ENCODE peak calls at places on chromosomes 16 and 17, in six cellular contexts. E, P, Z, Q, H and R are unnamed samples.

GRCh38 chr16:78673884-78674283 is 574.4 kb downstream of the WWOX start:
- DNase-seq in Z (no peak), E (no peak), H (no peak), P (no peak), Q (no peak), R (no peak)

GRCh38 chr16:48810436-48810802 is 200.4 kb upstream of the N4BP1 start:
- DNase-seq in Z (no peak), Q (no peak), P (no peak), E (no peak), H (no peak), R (no peak)

GRCh38 chr17:14813649-14814048 is 451.5 kb downstream of the PMP22 start:
- DNase-seq in H (no peak), Z (peak; percentile 77), Q (no peak), E (no peak), P (no peak), R (peak; percentile 15)

GRCh38 chr16:10835281-10835931 is 16.8 kb upstream of the TVP23A start:
- DNase-seq in Q (no peak), Z (no peak), E (no peak), P (peak; percentile 53), H (no peak), R (peak; percentile 56)

GRCh38 chr17:28521296-28522085 is 15.3 kb downstream of the FOXN1 start:
- DNase-seq in H (no peak), P (no peak), Z (peak; percentile 43), Q (no peak), E (no peak), R (no peak)

GRCh38 chr16:48385272-48385953 is at the start of gene SIAH1:
- DNase-seq in P (peak; percentile 94), E (peak; percentile 87), H (peak; percentile 77), Q (peak; percentile 92), Z (peak; percentile 87), R (peak; percentile 98)

GRCh38 chr17:17681187-17681743 is at the start of gene RAI1:
- DNase-seq in H (peak; percentile 44), Z (peak; percentile 54), P (peak; percentile 86), E (peak; percentile 63), Q (peak; percentile 76), R (peak; percentile 92)

GRCh38 chr16:69397821-69398521 is 12.2 kb upstream of the TERF2 start:
- DNase-seq in H (peak; percentile 57), P (no peak), Q (no peak), E (no peak), Z (peak; percentile 53), R (no peak)

GRCh38 chr17:81685108-81685507 is 1.3 kb downstream of the HGS start:
- DNase-seq in H (no peak), P (no peak), Q (no peak), Z (no peak), E (peak; percentile 21), R (no peak)

GRCh38 chr17:38724337-38724988 is 5.7 kb upstream of the CISD3 start:
- DNase-seq in P (no peak), E (no peak), Q (no peak), Z (no peak), H (no peak), R (no peak)

GRCh38 chr16:53754938-53755910 is 51.3 kb downstream of the FTO start:
- DNase-seq in Q (no peak), H (no peak), P (no peak), Z (no peak), E (no peak), R (no peak)

GRCh38 chr17:7370853-7371252 is 10.0 kb upstream of the TNK1 start:
- DNase-seq in Z (no peak), Q (no peak), H (no peak), P (no peak), E (no peak), R (no peak)

GRCh38 chr17:60361889-60362288 is 30.0 kb downstream of the USP32 start:
- DNase-seq in E (no peak), P (no peak), Q (no peak), H (no peak), Z (no peak), R (no peak)

GRCh38 chr17:37025847-37026533 is 77.2 kb downstream of the AATF start:
- DNase-seq in P (peak; percentile 56), Q (no peak), H (no peak), E (no peak), Z (no peak), R (peak; percentile 50)

GRCh38 chr16:48536600-48537200 is 73.3 kb downstream of the N4BP1 start:
- DNase-seq in Q (no peak), E (no peak), H (no peak), P (peak; percentile 20), Z (no peak), R (no peak)

GRCh38 chr17:28741358-28742349 is 2.2 kb upstream of the TRAF4 start:
- DNase-seq in H (no peak), Q (no peak), E (no peak), Z (no peak), P (peak; percentile 55), R (peak; percentile 66)

GRCh38 chr16:72921106-72921505 is 126.8 kb downstream of the ZFHX3 start:
- DNase-seq in H (no peak), Z (no peak), Q (no peak), P (no peak), E (no peak), R (no peak)

GRCh38 chr16:23416816-23417215 is 36.2 kb downstream of the COG7 start:
- DNase-seq in P (no peak), H (no peak), Q (no peak), E (no peak), Z (no peak), R (no peak)

GRCh38 chr16:58392215-58393137 is at the start of gene GINS3:
- DNase-seq in E (peak; percentile 81), P (peak; percentile 92), Q (peak; percentile 61), H (peak; percentile 85), Z (peak; percentile 88), R (peak; percentile 93)

GRCh38 chr17:79077587-79077986 is 3.0 kb downstream of the ENGASE start:
- DNase-seq in Q (no peak), Z (no peak), P (no peak), H (no peak), E (no peak), R (peak; percentile 12)

GRCh38 chr17:81235822-81236740 is 2.8 kb downstream of the TEPSIN start:
- DNase-seq in E (no peak), H (no peak), P (no peak), Q (no peak), Z (no peak), R (no peak)

GRCh38 chr17:15463363-15463762 is 4.1 kb downstream of the CDRT4 start:
- DNase-seq in E (no peak), Q (no peak), Z (peak; percentile 25), P (no peak), H (peak; percentile 37), R (no peak)

GRCh38 chr16:3698941-3699340 is 18.4 kb downstream of the TRAP1 start:
- DNase-seq in Q (no peak), P (no peak), H (no peak), E (no peak), Z (no peak), R (no peak)

GRCh38 chr17:40530531-40530987 is 29.1 kb upstream of the TNS4 start:
- DNase-seq in E (no peak), P (no peak), H (no peak), Q (no peak), Z (peak; percentile 8), R (no peak)

GRCh38 chr17:8133398-8133797 is 9.5 kb upstream of the HES7 start:
- DNase-seq in H (no peak), Q (no peak), E (no peak), Z (peak; percentile 64), P (no peak), R (no peak)

GRCh38 chr16:25256821-25257503 is 683 bp downstream of the ZKSCAN2 start:
- DNase-seq in Q (peak; percentile 13), E (no peak), H (no peak), P (no peak), Z (peak; percentile 31), R (peak; percentile 26)

GRCh38 chr17:82444941-82445521 is 5.5 kb downstream of the CYBC1 start:
- DNase-seq in P (no peak), Q (no peak), H (no peak), E (no peak), Z (no peak), R (no peak)

GRCh38 chr16:3864562-3864961 is 16.0 kb downstream of the CREBBP start:
- DNase-seq in P (no peak), E (no peak), Q (no peak), H (no peak), Z (no peak), R (no peak)

GRCh38 chr17:5472511-5472910 is 3.7 kb upstream of the DHX33 start:
- DNase-seq in H (no peak), Z (no peak), P (no peak), Q (no peak), E (no peak), R (no peak)

GRCh38 chr16:19776565-19776964 is 58.5 kb downstream of the IQCK start:
- DNase-seq in Z (no peak), E (no peak), Q (no peak), H (peak; percentile 2), P (no peak), R (no peak)

GRCh38 chr17:33225509-33225908 is 67.6 kb downstream of the ASIC2 start:
- DNase-seq in P (no peak), H (no peak), Q (no peak), Z (no peak), E (no peak), R (no peak)

DNA sequence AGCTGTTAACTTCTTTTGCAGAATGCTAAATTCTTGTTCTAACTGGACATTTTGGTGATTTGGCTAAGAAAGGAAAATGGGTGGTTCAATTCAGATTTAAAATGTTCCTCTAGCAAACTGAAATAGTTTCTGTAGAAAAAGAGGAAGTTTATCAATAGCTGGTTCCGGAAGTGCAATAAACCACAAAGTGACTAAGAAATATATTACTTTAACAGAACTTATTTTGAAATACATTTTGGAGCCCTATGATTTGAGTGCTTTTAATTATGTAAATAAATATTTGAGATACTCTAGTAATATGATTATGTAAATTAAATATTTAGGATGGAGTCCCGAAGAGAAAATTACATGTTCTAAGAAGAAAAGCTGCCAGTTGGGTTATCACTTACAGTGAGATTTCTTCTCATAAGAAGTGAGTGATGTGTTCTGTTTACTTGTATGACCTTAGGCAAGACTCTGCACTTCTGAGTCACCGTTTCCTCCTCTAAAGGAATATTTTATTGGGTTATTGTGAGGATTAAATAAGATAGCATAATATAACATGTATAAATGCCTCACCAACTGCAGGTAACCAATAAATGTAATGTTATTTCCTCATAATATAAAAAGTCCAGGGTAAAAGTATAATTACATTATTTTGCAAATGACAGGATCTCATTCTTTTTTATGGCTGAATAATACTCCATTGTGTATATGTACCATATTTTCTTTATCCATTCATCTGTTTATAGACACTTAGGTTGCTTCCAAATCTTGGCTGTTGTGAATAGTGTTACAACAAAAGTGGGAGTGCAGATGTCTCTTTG is at the start of gene EVI2B:
- DNase-seq in H (no peak), P (peak; percentile 31), Q (no peak), E (no peak), Z (no peak), R (peak; percentile 27)
- TF ChIP-seq CTCF in H (no peak), P (no peak), Q (no peak), E (no peak), Z (no peak), R (no peak)

GRCh38 chr16:88445583-88445960 is 7.5 kb upstream of the ZFPM1 start:
- DNase-seq in Z (no peak), H (no peak), Q (no peak), E (no peak), P (no peak), R (no peak)
- TF ChIP-seq CTCF in Z (no peak), H (no peak), Q (no peak), E (no peak), P (no peak), R (no peak)

GRCh38 chr17:48236681-48237134 is 129.1 kb downstream of the SNX11 start:
- DNase-seq in Q (no peak), E (no peak), P (no peak), H (no peak), Z (no peak), R (no peak)
- TF ChIP-seq CTCF in Q (no peak), E (no peak), P (no peak), H (no peak), Z (no peak), R (no peak)

GRCh38 chr16:87702325-87702811 is 63.4 kb downstream of the KLHDC4 start:
- DNase-seq in Q (no peak), E (peak; percentile 25), Z (peak; percentile 74), H (no peak), P (peak; percentile 85), R (peak; percentile 91)
- TF ChIP-seq CTCF in Q (peak; percentile 63), E (peak; percentile 35), Z (peak; percentile 39), H (no peak), P (peak; percentile 81), R (peak; percentile 69)